ENCODE peak calls at places on chromosomes 6 and 20, in ten cellular contexts. Z is SW 1271, W is NCI-H1417, R is HTR-8/SVneo, P is head of caudate nucleus, H is stromal cell of bone marrow, B is astrocyte of the cerebellum, E is psoas muscle, N is vagina, C is aorta. D is an unnamed sample.

GRCh38 chr6:15121443-15121842 is 124.4 kb upstream of the JARID2 start:
- DNase-seq in Z (no peak), W (no peak), R (no peak), P (no peak), H (no peak), B (no peak), E (no peak), N (no peak), C (no peak), D (no peak)

GRCh38 chr20:63065911-63066310 is 59.1 kb upstream of the BHLHE23 start:
- DNase-seq in Z (no peak), W (no peak), R (no peak), P (no peak), H (no peak), B (no peak), E (no peak), N (no peak), C (peak; percentile 50), D (no peak)

GRCh38 chr20:57402206-57403125 is 11.3 kb downstream of the RBM38 start:
- DNase-seq in Z (no peak), W (no peak), R (no peak), P (no peak), H (no peak), B (no peak), E (no peak), N (no peak), C (peak; percentile 61), D (peak; percentile 53)

GRCh38 chr6:116313377-116313776 is 33.6 kb upstream of the TSPYL1 start:
- DNase-seq in Z (no peak), W (no peak), R (no peak), P (no peak), H (no peak), B (no peak), E (no peak), N (no peak), C (no peak), D (no peak)

GRCh38 chr20:61331542-61331941 is 79.5 kb downstream of the CDH4 start:
- DNase-seq in Z (no peak), W (no peak), R (no peak), P (no peak), H (no peak), B (no peak), E (no peak), N (peak; percentile 100), C (no peak), D (peak; percentile 82)

GRCh38 chr6:151089916-151090443 is 149.8 kb upstream of the AKAP12 start:
- DNase-seq in Z (no peak), W (peak; percentile 99), R (no peak), P (no peak), H (no peak), B (no peak), E (no peak), N (no peak), C (no peak), D (no peak)

GRCh38 chr20:46257887-46258286 is 50.4 kb downstream of the CDH22 start:
- DNase-seq in Z (no peak), W (no peak), R (no peak), P (no peak), H (no peak), B (no peak), E (no peak), N (no peak), C (no peak), D (no peak)

GRCh38 chr6:150016324-150017185 is 8.8 kb downstream of the RAET1L start:
- DNase-seq in Z (peak; percentile 4), W (peak; percentile 90), R (peak; percentile 42), P (peak; percentile 72), H (peak; percentile 43), B (peak; percentile 45), E (no peak), N (peak; percentile 46), C (no peak), D (no peak)

GRCh38 chr6:88013015-88013414 is 34.6 kb upstream of the SPACA1 start:
- DNase-seq in Z (no peak), W (no peak), R (no peak), P (no peak), H (no peak), B (no peak), E (no peak), N (no peak), C (no peak), D (no peak)

GRCh38 chr6:14396826-14397517 is 279.4 kb downstream of the CD83 start:
- DNase-seq in Z (no peak), W (no peak), R (peak; percentile 27), P (no peak), H (peak; percentile 24), B (no peak), E (peak; percentile 23), N (no peak), C (no peak), D (no peak)

GRCh38 chr20:4230651-4231050 is 215.3 kb upstream of the RNF24 start:
- DNase-seq in Z (no peak), W (no peak), R (no peak), P (no peak), H (no peak), B (no peak), E (no peak), N (no peak), C (no peak), D (no peak)